ENCODE peak calls at places on chromosome 21, in seven cellular contexts. K is dorsolateral prefrontal cortex; G is lower lobe of right lung; E is heart right ventricle; J is body of pancreas; Y is brain microvascular endothelial cell; Q is CD8-positive, alpha-beta T cell. V is an unnamed sample.

GRCh38 chr21:26920055-26920454 is 46.8 kb downstream of the ADAMTS5 start:
- DNase-seq in Q (no peak), G (no peak), E (no peak), J (no peak), K (no peak), Y (no peak), V (no peak)

GRCh38 chr21:38646213-38646837 is 148.0 kb upstream of the ERG start:
- DNase-seq in E (no peak), Y (peak), G (no peak), K (no peak), Q (no peak), J (no peak), V (no peak)

GRCh38 chr21:38735807-38736206 is 69.9 kb upstream of the ETS2 start:
- DNase-seq in Q (no peak), J (no peak), Y (no peak), K (no peak), E (no peak), G (no peak), V (no peak)

GRCh38 chr21:29155118-29155932 is 24.9 kb downstream of the MAP3K7CL start:
- DNase-seq in Y (peak), Q (no peak), E (peak), G (peak), K (no peak), J (peak), V (peak)

GRCh38 chr21:21612446-21612845 is 614.2 kb downstream of the NCAM2 start:
- DNase-seq in J (no peak), Q (no peak), K (no peak), E (no peak), Y (peak), G (no peak), V (no peak)

GRCh38 chr21:38323721-38324591 is 67.2 kb downstream of the KCNJ15 start:
- DNase-seq in G (no peak), J (no peak), Y (peak), K (no peak), E (no peak), Q (no peak), V (no peak)

GRCh38 chr21:25458484-25458883 is 148.8 kb downstream of the MRPL39 start:
- DNase-seq in Q (no peak), K (no peak), G (no peak), J (no peak), Y (no peak), E (no peak), V (no peak)

GRCh38 chr21:38476385-38476784 is 21.9 kb downstream of the ERG start:
- DNase-seq in J (no peak), K (no peak), Y (no peak), G (no peak), Q (no peak), E (peak), V (no peak)

GRCh38 chr21:15437873-15438272 is 291.9 kb upstream of the USP25 start:
- DNase-seq in Y (no peak), Q (no peak), J (no peak), G (no peak), K (no peak), E (no peak), V (no peak)

GRCh38 chr21:27571706-27572105 is 604.8 kb upstream of the ADAMTS5 start:
- DNase-seq in J (no peak), E (no peak), Q (no peak), Y (peak), K (no peak), G (no peak), V (no peak)

GRCh38 chr21:17231771-17232170 is 281.1 kb upstream of the CXADR start:
- DNase-seq in J (no peak), G (no peak), E (no peak), Q (no peak), K (no peak), Y (no peak), V (no peak)

GRCh38 chr21:15446193-15446592 is 283.6 kb upstream of the USP25 start:
- DNase-seq in Q (no peak), G (no peak), Y (no peak), K (no peak), E (no peak), J (no peak), V (no peak)

GRCh38 chr21:17461014-17461413 is 51.8 kb upstream of the CXADR start:
- DNase-seq in K (peak), Y (peak), J (peak), Q (no peak), E (peak), G (no peak), V (no peak)

GRCh38 chr21:36994501-36995189 is 11.9 kb upstream of the RIPPLY3 start:
- DNase-seq in Y (no peak), G (no peak), J (no peak), E (no peak), Q (no peak), K (no peak), V (no peak)
- TF ChIP-seq CTCF in Y (no peak), G (no peak), J (no peak), E (no peak), Q (no peak), K (no peak), V (no peak)

DNA sequence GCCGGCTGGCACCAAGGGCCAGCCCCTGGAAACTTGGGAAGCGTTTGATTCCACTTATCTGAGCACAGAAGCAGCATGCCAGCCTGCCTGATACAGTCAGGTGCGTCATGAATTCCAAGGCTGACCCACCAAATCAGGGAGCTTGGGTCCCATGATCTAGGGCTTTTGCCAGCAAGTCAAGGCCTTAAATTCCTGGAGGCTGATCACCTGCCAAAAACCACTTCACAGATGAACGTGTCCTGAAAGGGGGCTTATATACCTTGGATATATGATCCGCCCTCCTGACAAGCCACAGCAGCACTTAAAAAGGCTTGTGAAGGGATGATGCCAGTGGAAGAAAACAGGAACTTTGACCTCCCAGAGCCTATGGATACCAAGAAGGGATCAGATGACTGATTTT is 24.0 kb upstream of the CLIC6 start:
- DNase-seq in E (peak), J (peak), Y (no peak), G (no peak), K (no peak), Q (no peak), V (no peak)
- H3K27ac ChIP-seq in E (no peak), J (peak), Y (no peak), G (no peak), K (no peak), Q (no peak), V (no peak)

GRCh38 chr21:41769106-41769505 is 2.3 kb upstream of the RIPK4 start:
- DNase-seq in Q (no peak), E (no peak), K (no peak), G (no peak), J (no peak), Y (no peak), V (no peak)
- H3K4me3 ChIP-seq in Q (peak), E (no peak), K (no peak), G (peak), J (no peak), Y (no peak), V (peak)

GRCh38 chr21:36583591-36583990 is 103.7 kb upstream of the CLDN14 start:
- DNase-seq in Y (no peak), J (no peak), E (no peak), G (no peak), Q (no peak), K (no peak), V (no peak)

GRCh38 chr21:36579898-36580297 is 100.0 kb upstream of the CLDN14 start:
- DNase-seq in J (no peak), K (no peak), G (no peak), E (no peak), Q (no peak), Y (no peak), V (no peak)

GRCh38 chr21:36587388-36587787 is 107.5 kb upstream of the CLDN14 start:
- DNase-seq in K (no peak), E (no peak), J (no peak), Q (no peak), G (no peak), Y (peak), V (no peak)

GRCh38 chr21:36589352-36589971 is 109.5 kb upstream of the SIM2 start:
- DNase-seq in J (peak), K (no peak), E (peak), G (peak), Y (peak), Q (no peak), V (peak)

DNA sequence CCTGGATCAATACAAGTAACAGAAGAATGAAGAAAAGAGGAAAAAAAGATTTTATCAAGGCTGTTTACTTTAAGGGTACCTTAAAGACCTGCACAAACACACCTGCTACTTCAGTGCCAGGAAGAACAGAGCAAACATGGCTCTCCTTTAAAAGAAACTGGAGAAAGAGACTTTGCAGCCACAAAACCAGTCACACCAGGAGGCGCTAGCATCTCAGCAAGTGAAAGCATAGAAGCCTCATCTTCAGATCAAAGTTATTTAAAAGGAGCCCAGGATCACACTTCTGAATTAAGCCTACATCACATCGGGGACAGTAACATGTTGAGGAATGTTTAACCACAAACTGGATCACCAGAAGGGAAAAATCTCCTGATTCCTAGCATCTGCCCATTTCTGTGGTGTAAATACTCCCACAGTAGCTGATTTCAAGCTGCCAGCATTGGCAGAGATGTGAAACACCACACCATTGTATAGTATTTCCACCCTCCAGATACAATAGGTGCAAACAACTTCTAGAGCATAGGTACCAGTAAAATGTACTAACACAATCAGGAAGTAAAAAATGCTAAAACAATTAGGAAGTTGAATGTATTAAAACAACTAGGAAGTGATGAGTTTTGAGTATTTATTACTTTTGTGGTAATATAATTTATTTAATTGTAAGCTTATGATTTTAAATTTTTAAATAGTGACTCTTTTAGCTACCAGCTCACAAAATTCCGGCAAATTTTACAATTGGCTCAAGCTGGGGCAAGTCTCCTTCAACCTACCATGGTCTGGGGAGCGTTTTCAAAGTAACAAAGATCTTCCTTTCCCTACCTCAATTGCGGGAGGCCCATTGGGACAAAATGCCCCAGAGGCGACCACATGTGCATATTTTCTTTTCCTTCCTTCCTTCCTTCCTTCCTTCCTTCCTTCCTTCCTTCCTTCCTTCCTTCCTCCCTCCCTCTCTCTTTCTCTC is 105.3 kb upstream of the CLDN14 start:
- DNase-seq in J (no peak), K (no peak), Q (no peak), E (no peak), G (no peak), Y (no peak), V (no peak)
- TF ChIP-seq CTCF in J (no peak), K (no peak), Q (peak), E (no peak), G (no peak), Y (peak), V (no peak)

GRCh38 chr21:44006017-44006624 is 6.0 kb upstream of the TRAPPC10 start:
- DNase-seq in J (no peak), K (no peak), G (no peak), Q (no peak), Y (peak), E (peak), V (peak)
- H3K27ac ChIP-seq in J (no peak), K (peak), G (peak), Q (no peak), Y (peak), E (peak), V (no peak)

GRCh38 chr21:42680429-42680828 is 27.0 kb downstream of the PDE9A start:
- DNase-seq in Q (no peak), Y (no peak), J (no peak), K (no peak), E (no peak), G (no peak), V (no peak)

GRCh38 chr21:42679982-42680330 is 26.5 kb downstream of the PDE9A start:
- DNase-seq in Y (no peak), G (no peak), E (no peak), K (no peak), Q (no peak), J (no peak), V (no peak)

GRCh38 chr21:42678618-42679295 is 25.3 kb downstream of the PDE9A start:
- DNase-seq in G (no peak), Q (no peak), E (no peak), K (no peak), Y (no peak), J (no peak), V (peak)

GRCh38 chr21:42678118-42678430 is 24.7 kb downstream of the PDE9A start:
- DNase-seq in K (no peak), J (no peak), G (no peak), Y (no peak), E (no peak), Q (no peak), V (no peak)

DNA sequence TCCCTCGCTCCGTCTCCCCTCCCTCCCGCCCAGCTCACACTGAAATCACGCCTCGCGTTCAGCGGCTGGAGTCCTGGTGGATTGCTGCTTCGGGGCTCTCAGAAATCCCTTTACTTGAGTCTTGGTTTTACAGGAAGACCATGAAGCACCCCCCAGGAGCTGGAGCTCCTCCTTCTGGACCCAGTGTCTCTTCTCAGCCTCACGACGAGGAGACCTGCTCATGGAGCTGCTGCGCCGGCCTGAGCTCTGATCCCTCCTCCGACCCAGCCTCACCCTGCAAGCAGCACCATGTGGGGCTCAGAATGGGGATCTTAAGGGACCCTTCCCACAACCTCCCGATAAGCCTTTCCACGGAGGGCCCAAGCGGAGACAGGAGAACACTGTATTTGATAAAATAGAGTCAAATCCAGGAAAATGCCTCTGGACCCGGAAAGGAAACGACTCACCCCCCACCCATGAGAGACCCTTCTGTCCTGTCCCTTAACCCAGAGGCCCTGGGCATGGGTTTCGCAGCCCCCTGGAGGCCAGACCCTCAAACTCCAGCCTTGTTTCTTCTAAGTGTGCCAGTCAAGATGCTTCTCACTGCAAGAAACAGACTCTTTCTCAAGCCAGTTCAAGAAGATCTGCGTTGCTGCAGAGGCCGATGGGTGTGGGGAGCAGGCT is 26.0 kb downstream of the PDE9A start:
- DNase-seq in Q (no peak), G (no peak), Y (no peak), K (no peak), E (no peak), J (no peak), V (peak)
- H3K4me3 ChIP-seq in Q (no peak), G (no peak), Y (no peak), K (no peak), E (no peak), J (no peak), V (no peak)

DNA sequence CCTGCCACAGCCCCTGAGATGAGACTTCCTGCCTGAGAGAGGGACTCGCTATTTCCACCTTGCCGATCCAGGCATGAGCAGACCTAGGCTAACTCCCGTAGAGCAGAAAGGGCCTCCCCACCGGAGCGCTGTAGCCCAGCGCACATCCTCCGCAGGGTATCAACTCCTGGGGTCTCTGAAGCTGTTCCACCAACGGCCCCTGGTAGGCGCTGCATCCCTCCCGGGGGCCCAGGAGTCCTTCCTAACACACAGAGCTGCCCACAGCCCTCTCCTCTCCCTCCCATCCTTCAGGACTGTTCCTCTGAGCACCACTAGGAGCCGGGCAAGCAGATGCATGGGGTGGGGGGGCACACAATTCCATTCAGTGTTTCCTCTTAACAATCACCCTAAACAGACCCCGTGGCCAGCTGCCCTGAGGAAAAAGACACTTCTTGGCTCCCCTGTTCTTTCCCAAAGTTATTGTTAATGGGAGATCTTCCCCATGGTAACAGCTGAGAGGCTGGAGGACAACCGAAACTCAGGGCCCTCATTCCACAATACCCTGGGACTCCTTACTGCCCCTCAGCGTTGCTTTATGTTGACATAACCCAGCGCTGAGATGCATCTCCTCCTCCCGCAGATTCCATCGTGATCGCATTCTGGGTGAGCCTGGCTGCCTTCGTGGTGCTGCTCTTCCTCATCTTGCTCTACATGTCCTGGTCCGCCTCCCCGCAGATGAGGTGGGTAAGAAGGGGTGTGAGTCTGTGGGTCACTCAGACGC is 7.5 kb downstream of the MRAP start:
- DNase-seq in J (no peak), G (no peak), Y (peak), K (peak), E (peak), Q (no peak), V (no peak)
- TF ChIP-seq CTCF in J (no peak), G (no peak), Y (peak), K (peak), E (peak), Q (no peak), V (no peak)

GRCh38 chr21:46182548-46183336 is 1.5 kb downstream of the SPATC1L start:
- DNase-seq in Q (no peak), K (no peak), J (no peak), G (no peak), E (no peak), Y (no peak), V (peak)
- H3K27ac ChIP-seq in Q (no peak), K (no peak), J (no peak), G (no peak), E (no peak), Y (no peak), V (no peak)

GRCh38 chr21:44911384-44912157 is 9.1 kb downstream of the ITGB2 start:
- DNase-seq in Q (peak), Y (no peak), K (peak), E (peak), G (peak), J (peak), V (peak)
- H3K4me3 ChIP-seq in Q (peak), Y (no peak), K (no peak), E (no peak), G (peak), J (no peak), V (no peak)

V was measured in psoas muscle.